ENCODE peak calls at places on chromosomes 6 and 20, in eight cellular contexts. One of them, this sample, is unnamed.

GRCh38 chr6:54307412-54308036 is 717 bp upstream of the TINAG start:
- DNase-seq in NCI-H1436 treated with DMSO at 0.1 percent for 48 hours: no peak
- DNase-seq in activated CD4-positive, alpha-beta T cell treated with anti-CD3 and anti-CD28 coated beads for 1 hour: no peak
- DNase-seq in Kasumi-1: no peak
- DNase-seq in mesothelial cell of epicardium: no peak
- DNase-seq in T-cell: no peak
- DNase-seq in foreskin fibroblast: no peak
- DNase-seq in DMS 273 treated with DMSO at 0.1 percent for 48 hours: no peak
- DNase-seq in this sample: no peak

GRCh38 chr20:31894980-31895675 is 24.7 kb downstream of the TTLL9 start:
- DNase-seq in NCI-H1436 treated with DMSO at 0.1 percent for 48 hours: no peak
- DNase-seq in activated CD4-positive, alpha-beta T cell treated with anti-CD3 and anti-CD28 coated beads for 1 hour: no peak
- DNase-seq in Kasumi-1: peak
- DNase-seq in mesothelial cell of epicardium: no peak
- DNase-seq in T-cell: no peak
- DNase-seq in foreskin fibroblast: peak
- DNase-seq in DMS 273 treated with DMSO at 0.1 percent for 48 hours: peak
- DNase-seq in this sample: no peak

GRCh38 chr6:36427781-36428345 is 14.8 kb downstream of the PXT1 start:
- DNase-seq in NCI-H1436 treated with DMSO at 0.1 percent for 48 hours: no peak
- DNase-seq in activated CD4-positive, alpha-beta T cell treated with anti-CD3 and anti-CD28 coated beads for 1 hour: no peak
- DNase-seq in Kasumi-1: no peak
- DNase-seq in mesothelial cell of epicardium: no peak
- DNase-seq in T-cell: no peak
- DNase-seq in foreskin fibroblast: no peak
- DNase-seq in DMS 273 treated with DMSO at 0.1 percent for 48 hours: no peak
- DNase-seq in this sample: no peak

GRCh38 chr6:16729744-16730143 is 31.5 kb downstream of the ATXN1 start:
- DNase-seq in NCI-H1436 treated with DMSO at 0.1 percent for 48 hours: no peak
- DNase-seq in activated CD4-positive, alpha-beta T cell treated with anti-CD3 and anti-CD28 coated beads for 1 hour: no peak
- DNase-seq in Kasumi-1: no peak
- DNase-seq in mesothelial cell of epicardium: no peak
- DNase-seq in T-cell: no peak
- DNase-seq in foreskin fibroblast: no peak
- DNase-seq in DMS 273 treated with DMSO at 0.1 percent for 48 hours: no peak
- DNase-seq in this sample: no peak

GRCh38 chr6:159760602-159761057 is 1.2 kb upstream of the ACAT2 start:
- DNase-seq in NCI-H1436 treated with DMSO at 0.1 percent for 48 hours: no peak
- DNase-seq in activated CD4-positive, alpha-beta T cell treated with anti-CD3 and anti-CD28 coated beads for 1 hour: no peak
- DNase-seq in Kasumi-1: no peak
- DNase-seq in mesothelial cell of epicardium: no peak
- DNase-seq in T-cell: no peak
- DNase-seq in foreskin fibroblast: peak
- DNase-seq in DMS 273 treated with DMSO at 0.1 percent for 48 hours: no peak
- DNase-seq in this sample: no peak

GRCh38 chr6:99353126-99353525 is 3.7 kb upstream of the FAXC start:
- DNase-seq in NCI-H1436 treated with DMSO at 0.1 percent for 48 hours: no peak
- DNase-seq in activated CD4-positive, alpha-beta T cell treated with anti-CD3 and anti-CD28 coated beads for 1 hour: no peak
- DNase-seq in Kasumi-1: peak
- DNase-seq in mesothelial cell of epicardium: no peak
- DNase-seq in T-cell: no peak
- DNase-seq in foreskin fibroblast: no peak
- DNase-seq in DMS 273 treated with DMSO at 0.1 percent for 48 hours: no peak
- DNase-seq in this sample: no peak

GRCh38 chr6:27502508-27503435 is 29.9 kb upstream of the ZNF184 start:
- DNase-seq in NCI-H1436 treated with DMSO at 0.1 percent for 48 hours: peak
- DNase-seq in activated CD4-positive, alpha-beta T cell treated with anti-CD3 and anti-CD28 coated beads for 1 hour: peak
- DNase-seq in Kasumi-1: peak
- DNase-seq in mesothelial cell of epicardium: peak
- DNase-seq in T-cell: peak
- DNase-seq in foreskin fibroblast: peak
- DNase-seq in DMS 273 treated with DMSO at 0.1 percent for 48 hours: peak
- DNase-seq in this sample: peak

GRCh38 chr6:45631396-45631795 is 253.7 kb upstream of the SUPT3H start:
- DNase-seq in NCI-H1436 treated with DMSO at 0.1 percent for 48 hours: no peak
- DNase-seq in activated CD4-positive, alpha-beta T cell treated with anti-CD3 and anti-CD28 coated beads for 1 hour: no peak
- DNase-seq in Kasumi-1: no peak
- DNase-seq in mesothelial cell of epicardium: no peak
- DNase-seq in T-cell: no peak
- DNase-seq in foreskin fibroblast: no peak
- DNase-seq in DMS 273 treated with DMSO at 0.1 percent for 48 hours: no peak
- DNase-seq in this sample: no peak

GRCh38 chr6:6676910-6677441 is 88.5 kb downstream of the LY86 start:
- DNase-seq in NCI-H1436 treated with DMSO at 0.1 percent for 48 hours: peak
- DNase-seq in activated CD4-positive, alpha-beta T cell treated with anti-CD3 and anti-CD28 coated beads for 1 hour: peak
- DNase-seq in Kasumi-1: peak
- DNase-seq in mesothelial cell of epicardium: peak
- DNase-seq in T-cell: peak
- DNase-seq in foreskin fibroblast: peak
- DNase-seq in DMS 273 treated with DMSO at 0.1 percent for 48 hours: peak
- DNase-seq in this sample: peak

GRCh38 chr6:139257821-139258398 is 33.9 kb downstream of the TXLNB start:
- DNase-seq in NCI-H1436 treated with DMSO at 0.1 percent for 48 hours: no peak
- DNase-seq in activated CD4-positive, alpha-beta T cell treated with anti-CD3 and anti-CD28 coated beads for 1 hour: no peak
- DNase-seq in Kasumi-1: no peak
- DNase-seq in mesothelial cell of epicardium: no peak
- DNase-seq in T-cell: no peak
- DNase-seq in foreskin fibroblast: no peak
- DNase-seq in DMS 273 treated with DMSO at 0.1 percent for 48 hours: no peak
- DNase-seq in this sample: no peak

This sample was measured in central memory CD8-positive, alpha-beta T cell.